ENCODE peak calls at places on chromosome 16, in five cellular contexts. One of them, this sample, is unnamed. For H3K9me3, the result is how much of the 10 kb centered on the place peaks cover.

GRCh38 chr16:11949527-11949926 is 7.7 kb upstream of the NPIPB2 start:
- DNase-seq in transverse colon: peak
- DNase-seq in psoas muscle: no peak
- DNase-seq in stomach: no peak
- DNase-seq in CD8-positive, alpha-beta T cell: no peak
- DNase-seq in this sample: no peak

GRCh38 chr16:24723663-24724062 is 5.8 kb upstream of the TNRC6A start:
- DNase-seq in CD8-positive, alpha-beta T cell: no peak
- DNase-seq in stomach: no peak
- DNase-seq in transverse colon: no peak
- DNase-seq in psoas muscle: no peak
- DNase-seq in this sample: no peak

GRCh38 chr16:83603981-83604570 is 203.7 kb upstream of the HSBP1 start:
- DNase-seq in stomach: no peak
- DNase-seq in CD8-positive, alpha-beta T cell: no peak
- DNase-seq in psoas muscle: no peak
- DNase-seq in transverse colon: no peak
- DNase-seq in this sample: no peak

GRCh38 chr16:12587646-12588277 is 215.9 kb downstream of the CPPED1 start:
- DNase-seq in CD8-positive, alpha-beta T cell: no peak
- DNase-seq in psoas muscle: no peak
- DNase-seq in stomach: no peak
- DNase-seq in transverse colon: no peak
- DNase-seq in this sample: no peak

GRCh38 chr16:68093816-68094613 is 8.8 kb downstream of the NFATC3 start:
- DNase-seq in CD8-positive, alpha-beta T cell: no peak
- DNase-seq in psoas muscle: no peak
- DNase-seq in stomach: no peak
- DNase-seq in transverse colon: no peak
- DNase-seq in this sample: no peak

GRCh38 chr16:19210175-19210924 is 42.3 kb downstream of the SYT17 start:
- DNase-seq in CD8-positive, alpha-beta T cell: no peak
- DNase-seq in transverse colon: no peak
- DNase-seq in psoas muscle: no peak
- DNase-seq in stomach: peak
- DNase-seq in this sample: no peak

GRCh38 chr16:4372578-4373355 is 1.1 kb downstream of the VASN start:
- DNase-seq in transverse colon: no peak
- DNase-seq in psoas muscle: no peak
- DNase-seq in CD8-positive, alpha-beta T cell: no peak
- DNase-seq in stomach: peak
- DNase-seq in this sample: peak

GRCh38 chr16:64363039-64363438 is 758.8 kb downstream of the CDH11 start:
- DNase-seq in psoas muscle: no peak
- DNase-seq in stomach: no peak
- DNase-seq in transverse colon: no peak
- DNase-seq in CD8-positive, alpha-beta T cell: no peak
- DNase-seq in this sample: no peak

GRCh38 chr16:80693553-80693952 is 110.8 kb downstream of the CDYL2 start:
- DNase-seq in psoas muscle: no peak
- DNase-seq in transverse colon: no peak
- DNase-seq in stomach: no peak
- DNase-seq in CD8-positive, alpha-beta T cell: no peak
- DNase-seq in this sample: no peak

GRCh38 chr16:82657786-82658185 is 31.0 kb downstream of the CDH13 start:
- DNase-seq in stomach: no peak
- DNase-seq in psoas muscle: no peak
- DNase-seq in CD8-positive, alpha-beta T cell: no peak
- DNase-seq in transverse colon: no peak
- DNase-seq in this sample: no peak

GRCh38 chr16:85371948-85372347 is 241.2 kb upstream of the GSE1 start:
- DNase-seq in CD8-positive, alpha-beta T cell: no peak
- DNase-seq in psoas muscle: no peak
- DNase-seq in transverse colon: no peak
- DNase-seq in stomach: no peak
- DNase-seq in this sample: no peak
- H3K27ac ChIP-seq in CD8-positive, alpha-beta T cell: no peak
- H3K27ac ChIP-seq in psoas muscle: no peak
- H3K27ac ChIP-seq in transverse colon: peak
- H3K27ac ChIP-seq in stomach: peak
- H3K27ac ChIP-seq in this sample: no peak

GRCh38 chr16:966035-966434 is 4.7 kb downstream of the LMF1 start:
- DNase-seq in stomach: no peak
- DNase-seq in transverse colon: no peak
- DNase-seq in CD8-positive, alpha-beta T cell: no peak
- DNase-seq in psoas muscle: no peak
- DNase-seq in this sample: no peak
- H3K9me3 ChIP-seq in stomach: under half
- H3K9me3 ChIP-seq in transverse colon: under half
- H3K9me3 ChIP-seq in CD8-positive, alpha-beta T cell: under half
- H3K9me3 ChIP-seq in psoas muscle: under half
- H3K9me3 ChIP-seq in this sample: under half

GRCh38 chr16:72018470-72018869 is 9.9 kb downstream of the DHODH start:
- DNase-seq in stomach: no peak
- DNase-seq in psoas muscle: no peak
- DNase-seq in CD8-positive, alpha-beta T cell: no peak
- DNase-seq in transverse colon: no peak
- DNase-seq in this sample: no peak

GRCh38 chr16:72024862-72025382 is 16.4 kb downstream of the DHODH start:
- DNase-seq in psoas muscle: no peak
- DNase-seq in CD8-positive, alpha-beta T cell: no peak
- DNase-seq in stomach: no peak
- DNase-seq in transverse colon: no peak
- DNase-seq in this sample: no peak

GRCh38 chr16:72025404-72026114 is 17.0 kb downstream of the DHODH start:
- DNase-seq in transverse colon: no peak
- DNase-seq in CD8-positive, alpha-beta T cell: no peak
- DNase-seq in psoas muscle: no peak
- DNase-seq in stomach: no peak
- DNase-seq in this sample: no peak

GRCh38 chr16:72023962-72024361 is 15.4 kb downstream of the DHODH start:
- DNase-seq in stomach: no peak
- DNase-seq in transverse colon: no peak
- DNase-seq in CD8-positive, alpha-beta T cell: no peak
- DNase-seq in psoas muscle: no peak
- DNase-seq in this sample: no peak

DNA sequence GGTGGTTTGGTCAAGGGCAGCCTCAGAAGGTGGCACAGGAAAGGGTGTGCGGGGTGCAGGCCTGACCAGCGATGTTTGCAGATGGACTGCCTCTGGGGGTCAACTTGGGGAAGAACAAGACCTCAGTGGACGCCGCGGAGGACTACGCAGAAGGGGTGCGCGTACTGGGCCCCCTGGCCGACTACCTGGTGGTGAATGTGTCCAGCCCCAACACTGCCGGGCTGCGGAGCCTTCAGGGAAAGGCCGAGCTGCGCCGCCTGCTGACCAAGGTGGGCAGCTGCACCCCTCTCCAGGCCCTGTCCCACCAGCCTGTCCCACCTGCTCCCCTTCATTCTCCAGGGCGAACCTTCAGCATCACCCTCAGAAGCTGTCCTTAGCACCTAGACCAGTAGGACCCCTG is 12.5 kb downstream of the DHODH start:
- DNase-seq in transverse colon: no peak
- DNase-seq in psoas muscle: no peak
- DNase-seq in CD8-positive, alpha-beta T cell: no peak
- DNase-seq in stomach: no peak
- DNase-seq in this sample: no peak
- TF ChIP-seq CTCF in transverse colon: no peak
- TF ChIP-seq CTCF in psoas muscle: no peak
- TF ChIP-seq CTCF in CD8-positive, alpha-beta T cell: no peak
- TF ChIP-seq CTCF in stomach: no peak
- TF ChIP-seq CTCF in this sample: peak

GRCh38 chr16:69831212-69832123 is 69.3 kb downstream of the WWP2 start:
- DNase-seq in psoas muscle: no peak
- DNase-seq in CD8-positive, alpha-beta T cell: no peak
- DNase-seq in stomach: no peak
- DNase-seq in transverse colon: no peak
- DNase-seq in this sample: no peak
- H3K27ac ChIP-seq in psoas muscle: no peak
- H3K27ac ChIP-seq in CD8-positive, alpha-beta T cell: no peak
- H3K27ac ChIP-seq in stomach: peak
- H3K27ac ChIP-seq in transverse colon: peak
- H3K27ac ChIP-seq in this sample: peak

This sample was measured in left ventricle myocardium inferior.